ENCODE peak calls at places on chromosomes 16 and 17, in nine cellular contexts. N is endothelial cell, U is mesenchymal stem cell, Z is brain microvascular endothelial cell, T is HT1080, K is Daoy, J is lower leg skin, R is T-helper 2 cell, D is GM23338. M is an unnamed sample.

GRCh38 chr17:9343513-9343912 is 232.1 kb downstream of the STX8 start:
- DNase-seq in N (no peak), U (peak), Z (no peak), T (no peak), K (no peak), J (no peak), R (no peak), D (peak), M (no peak)

GRCh38 chr17:59149841-59150511 is 5.0 kb downstream of the SKA2 start:
- DNase-seq in N (no peak), U (no peak), Z (no peak), T (peak), K (no peak), J (no peak), R (no peak), D (no peak), M (no peak)

GRCh38 chr17:74923538-74924249 is 379 bp upstream of the OTOP2 start:
- DNase-seq in N (peak), U (peak), Z (peak), T (no peak), K (peak), J (peak), R (peak), D (peak), M (peak)

GRCh38 chr16:81424761-81425160 is 19.8 kb upstream of the CMIP start:
- DNase-seq in N (no peak), U (no peak), Z (no peak), T (peak), K (peak), J (no peak), R (no peak), D (no peak), M (peak)

GRCh38 chr17:33269337-33270060 is 23.6 kb downstream of the ASIC2 start:
- DNase-seq in N (no peak), U (no peak), Z (no peak), T (no peak), K (no peak), J (no peak), R (no peak), D (no peak), M (no peak)

GRCh38 chr16:75029854-75030253 is 31.0 kb downstream of the ZNRF1 start:
- DNase-seq in N (no peak), U (peak), Z (peak), T (peak), K (peak), J (no peak), R (no peak), D (no peak), M (peak)

GRCh38 chr16:57192720-57193486 is 6.8 kb downstream of the RSPRY1 start:
- DNase-seq in N (no peak), U (peak), Z (peak), T (peak), K (no peak), J (no peak), R (no peak), D (no peak), M (peak)

GRCh38 chr16:49338867-49339266 is 34.7 kb upstream of the C16orf78 start:
- DNase-seq in N (no peak), U (no peak), Z (no peak), T (no peak), K (no peak), J (peak), R (no peak), D (no peak), M (no peak)

GRCh38 chr17:81487089-81487486 is 25.5 kb downstream of the ACTG1 start:
- DNase-seq in N (no peak), U (no peak), Z (no peak), T (no peak), K (no peak), J (no peak), R (no peak), D (no peak), M (no peak)

GRCh38 chr16:17432902-17433576 is 37.7 kb downstream of the XYLT1 start:
- DNase-seq in N (no peak), U (no peak), Z (no peak), T (no peak), K (no peak), J (no peak), R (no peak), D (no peak), M (no peak)

GRCh38 chr17:60947100-60947499 is 269.4 kb downstream of the BCAS3 start:
- DNase-seq in N (no peak), U (peak), Z (peak), T (peak), K (no peak), J (no peak), R (no peak), D (no peak), M (peak)

GRCh38 chr17:74599023-74599399 is 6.9 kb upstream of the CD300LD start:
- DNase-seq in N (no peak), U (no peak), Z (no peak), T (no peak), K (peak), J (no peak), R (no peak), D (no peak), M (no peak)

GRCh38 chr17:6245301-6245810 is 175.2 kb downstream of the WSCD1 start:
- DNase-seq in N (no peak), U (no peak), Z (no peak), T (no peak), K (no peak), J (no peak), R (no peak), D (no peak), M (no peak)

GRCh38 chr17:39834017-39834416 is 30.1 kb downstream of the IKZF3 start:
- DNase-seq in N (no peak), U (no peak), Z (no peak), T (no peak), K (no peak), J (no peak), R (no peak), D (no peak), M (no peak)